ENCODE peak calls at places on chromosomes 7 and 10, in nine cellular contexts. E is spleen, Z is H1, I is endothelial cell of umbilical vein, U is A549, C is prostate gland, T is HepG2, F is HCT116, Y is Peyer's patch. A is an unnamed sample.

GRCh38 chr10:12949248-12949647 is 52.3 kb downstream of the CCDC3 start:
- DNase-seq in F (peak; percentile 3), Z (no peak), U (peak; percentile 50), C (no peak), I (no peak), Y (no peak), T (no peak), E (no peak), A (no peak)

GRCh38 chr7:71235263-71235662 is 103.3 kb downstream of the GALNT17 start:
- DNase-seq in I (no peak), U (no peak), F (no peak), Z (no peak), Y (no peak), C (no peak), E (no peak), T (no peak), A (no peak)

GRCh38 chr7:35729061-35729783 is 34.3 kb upstream of the HERPUD2 start:
- DNase-seq in Z (no peak), C (no peak), U (no peak), I (no peak), Y (peak; percentile 77), E (peak; percentile 82), T (no peak), F (no peak), A (no peak)

GRCh38 chr7:44080118-44080517 is 2.2 kb downstream of the POLM start:
- DNase-seq in Z (no peak), U (no peak), T (no peak), F (no peak), I (no peak), E (peak; percentile 77), Y (no peak), C (no peak), A (no peak)

GRCh38 chr7:75961194-75961593 is 33.2 kb downstream of the TMEM120A start:
- DNase-seq in C (no peak), T (no peak), Y (no peak), E (no peak), I (no peak), F (no peak), Z (no peak), U (no peak), A (no peak)

GRCh38 chr10:13994932-13995331 is 335.8 kb downstream of the FRMD4A start:
- DNase-seq in C (no peak), F (no peak), Y (no peak), E (no peak), T (no peak), U (no peak), I (no peak), Z (no peak), A (no peak)

GRCh38 chr10:70274643-70275042 is 9.2 kb downstream of the NPFFR1 start:
- DNase-seq in C (no peak), I (no peak), T (no peak), Y (no peak), E (no peak), Z (no peak), U (no peak), F (no peak), A (no peak)

GRCh38 chr10:85280014-85280413 is 951.6 kb downstream of the CCSER2 start:
- DNase-seq in I (no peak), Y (no peak), E (no peak), C (no peak), Z (peak; percentile 10), F (no peak), U (peak; percentile 15), T (peak; percentile 57), A (no peak)

GRCh38 chr7:3028071-3028766 is 15.4 kb downstream of the CARD11 start:
- DNase-seq in Z (no peak), F (no peak), Y (no peak), I (peak; percentile 90), C (peak; percentile 66), T (no peak), U (peak; percentile 79), E (no peak), A (peak; percentile 37)

GRCh38 chr10:3886191-3886590 is 101.2 kb upstream of the KLF6 start:
- DNase-seq in T (no peak), Z (peak; percentile 25), C (no peak), Y (no peak), U (peak; percentile 79), F (no peak), E (no peak), I (no peak), A (no peak)

GRCh38 chr7:119681336-119681735 is 591.6 kb upstream of the KCND2 start:
- DNase-seq in U (no peak), C (no peak), E (no peak), Z (no peak), F (no peak), T (no peak), Y (no peak), I (no peak), A (no peak)

DNA sequence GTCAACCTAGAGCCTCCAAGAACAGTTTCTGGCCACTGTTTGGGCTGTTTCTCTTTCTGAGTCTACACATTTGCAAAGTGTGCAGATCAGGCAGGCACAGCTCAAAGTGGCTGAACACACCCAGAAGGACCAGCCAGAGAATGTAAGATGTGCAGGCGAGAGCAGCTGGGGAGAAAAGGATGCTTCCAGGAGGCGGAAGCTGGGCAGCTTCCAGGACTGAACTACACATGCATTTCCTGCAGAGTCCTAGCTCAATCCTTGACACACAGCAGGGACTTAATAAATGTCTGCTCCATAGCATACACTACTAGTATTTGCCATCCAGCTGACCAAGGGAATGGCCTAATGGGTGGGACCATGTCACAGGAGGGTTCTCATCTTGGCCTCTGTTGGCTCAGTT is 70.9 kb downstream of the CTBP2 start:
- DNase-seq in U (no peak), F (no peak), Z (no peak), E (peak; percentile 11), I (no peak), C (no peak), T (no peak), Y (no peak), A (no peak)
- H3K27ac ChIP-seq in U (no peak overlapping the region), F (no peak overlapping the region), Z (no peak overlapping the region), E (peak overlapping the region; percentile 26), I (no peak overlapping the region), C (no peak overlapping the region), T (no peak overlapping the region), Y (no peak overlapping the region), A (no peak overlapping the region)

DNA sequence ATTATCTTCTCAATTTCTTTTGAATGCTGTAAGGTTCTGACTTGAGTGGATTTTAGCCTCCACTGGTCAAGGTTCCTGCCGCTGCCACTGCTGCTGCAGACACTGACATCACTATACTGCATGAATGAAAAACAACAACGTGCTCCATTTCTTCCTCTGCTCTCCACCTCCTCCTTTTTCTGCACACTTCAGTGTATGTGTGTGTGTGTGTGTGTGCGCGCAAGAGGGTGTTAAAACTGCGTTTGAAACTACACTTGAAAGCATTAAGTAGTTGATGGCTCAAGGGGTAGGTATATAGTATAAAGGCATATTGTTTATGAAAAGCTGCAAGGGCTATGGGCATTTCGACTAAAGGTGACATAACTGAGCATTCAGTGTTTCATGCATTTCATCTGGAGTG is 3.5 kb downstream of the GLCCI1 start:
- DNase-seq in U (no peak), C (no peak), F (no peak), Z (no peak), Y (no peak), T (no peak), I (no peak), E (no peak), A (no peak)
- TF ChIP-seq POLR2A in U (no peak), C (no peak), F (no peak), Z (no peak), Y (no peak), T (no peak), I (no peak), E (no peak), A (no peak)

GRCh38 chr10:44369851-44370250 is 15.0 kb downstream of the CXCL12 start:
- DNase-seq in Z (no peak), C (no peak), Y (no peak), U (no peak), I (no peak), E (no peak), F (no peak), T (no peak), A (no peak)

GRCh38 chr10:44372181-44372580 is 12.7 kb downstream of the CXCL12 start:
- DNase-seq in E (peak; percentile 68), Z (no peak), C (no peak), Y (no peak), F (no peak), I (no peak), T (no peak), U (no peak), A (no peak)

GRCh38 chr10:44369296-44369695 is 15.6 kb downstream of the CXCL12 start:
- DNase-seq in Z (no peak), I (no peak), C (no peak), F (no peak), Y (no peak), E (peak; percentile 27), U (no peak), T (no peak), A (no peak)

GRCh38 chr10:44373341-44373995 is 11.4 kb downstream of the CXCL12 start:
- DNase-seq in F (no peak), Z (no peak), E (peak; percentile 69), U (no peak), T (no peak), I (no peak), C (no peak), Y (no peak), A (no peak)

GRCh38 chr10:44370731-44371248 is 14.1 kb downstream of the CXCL12 start:
- DNase-seq in Z (peak; percentile 58), C (no peak), T (no peak), U (no peak), Y (no peak), F (no peak), E (peak; percentile 47), I (no peak), A (no peak)
- H3K27ac ChIP-seq in Z (peak overlapping the region; percentile 85), C (no peak overlapping the region), T (no peak overlapping the region), U (no peak overlapping the region), Y (no peak overlapping the region), F (no peak overlapping the region), E (no peak overlapping the region), I (no peak overlapping the region), A (no peak overlapping the region)

GRCh38 chr10:43137971-43138756 is at the start of gene CSGALNACT2:
- DNase-seq in U (peak; percentile 82), E (peak; percentile 97), T (peak; percentile 59), C (peak; percentile 81), I (peak; percentile 76), Y (peak; percentile 83), F (peak; percentile 34), Z (no peak), A (peak; percentile 78)

GRCh38 chr10:43136432-43136831 is 1.8 kb upstream of the CSGALNACT2 start:
- DNase-seq in Z (no peak), U (no peak), F (no peak), T (no peak), C (no peak), I (no peak), E (no peak), Y (no peak), A (no peak)

GRCh38 chr10:43136995-43137700 is 1.1 kb upstream of the CSGALNACT2 start:
- DNase-seq in E (peak; percentile 86), C (no peak), F (no peak), Z (no peak), U (no peak), T (no peak), Y (no peak), I (no peak), A (no peak)

GRCh38 chr10:43138757-43139241 is 554 bp downstream of the CSGALNACT2 start:
- DNase-seq in F (no peak), U (peak; percentile 35), Y (peak; percentile 61), E (peak; percentile 85), T (no peak), Z (no peak), C (no peak), I (peak; percentile 58), A (no peak)

DNA sequence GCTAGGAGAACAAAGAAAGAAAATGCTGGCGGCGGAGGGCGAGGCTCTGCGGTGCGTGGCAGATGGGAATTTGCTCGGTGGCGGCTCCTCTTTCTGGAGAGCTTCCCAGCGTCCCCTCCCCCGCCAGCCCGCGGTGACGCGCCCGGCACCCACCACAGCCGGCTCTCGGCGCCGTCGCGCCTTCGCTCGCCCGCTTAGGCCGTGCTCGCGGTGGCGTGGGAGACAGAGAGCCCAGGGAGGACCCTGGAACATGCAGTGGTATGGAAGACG is 609 bp upstream of the CSGALNACT2 start:
- DNase-seq in E (peak; percentile 88), T (peak; percentile 18), I (peak; percentile 45), C (no peak), F (no peak), Z (no peak), Y (peak; percentile 33), U (peak; percentile 32), A (no peak)
- TF ChIP-seq POLR2A in E (no peak), T (no peak), I (no peak), C (no peak), F (no peak), Z (no peak), Y (no peak), U (no peak), A (no peak)

A was measured in breast epithelium.